ENCODE peak calls at places on chromosomes 3 and 15, in four cellular contexts. Q is left ventricle myocardium inferior, T is colonic mucosa, R is neural progenitor cell. X is an unnamed sample.

GRCh38 chr3:99686955-99687612 is 48.7 kb downstream of the COL8A1 start:
- DNase-seq in R (peak; percentile 69), T (peak; percentile 67), Q (peak; percentile 40), X (peak; percentile 54)

GRCh38 chr15:70104227-70104626 is 6.5 kb upstream of the TLE3 start:
- DNase-seq in Q (no peak), T (no peak), R (no peak), X (no peak)

GRCh38 chr3:195906865-195907729 is 1.3 kb downstream of the TNK2 start:
- DNase-seq in Q (no peak), R (no peak), T (peak; percentile 54), X (peak; percentile 75)

GRCh38 chr3:10962481-10963036 is 30.0 kb upstream of the SLC6A1 start:
- DNase-seq in T (no peak), R (no peak), Q (no peak), X (no peak)

GRCh38 chr15:98794754-98795153 is 146.4 kb downstream of the IGF1R start:
- DNase-seq in T (peak; percentile 29), Q (no peak), R (no peak), X (no peak)

GRCh38 chr15:42194502-42194901 is 13.6 kb downstream of the VPS39 start:
- DNase-seq in T (no peak), R (no peak), Q (no peak), X (peak; percentile 53)

GRCh38 chr3:127032296-127032990 is 49.5 kb downstream of the PLXNA1 start:
- DNase-seq in T (no peak), Q (no peak), R (no peak), X (no peak)

GRCh38 chr3:42301446-42302175 is 35.6 kb upstream of the CCK start:
- DNase-seq in R (no peak), T (no peak), Q (no peak), X (no peak)

GRCh38 chr15:71444866-71445590 is 329.8 kb downstream of the THSD4 start:
- DNase-seq in Q (no peak), T (no peak), R (no peak), X (no peak)

GRCh38 chr3:188749010-188749617 is 422.7 kb upstream of the TPRG1 start:
- DNase-seq in T (peak; percentile 53), R (peak; percentile 77), Q (no peak), X (no peak)

GRCh38 chr3:27900316-27900715 is 178.2 kb upstream of the EOMES start:
- DNase-seq in T (no peak), Q (no peak), R (no peak), X (no peak)

GRCh38 chr3:189570916-189571315 is 60.3 kb upstream of the TP63 start:
- DNase-seq in Q (no peak), T (no peak), R (no peak), X (no peak)

GRCh38 chr3:27728195-27729087 is 6.3 kb upstream of the EOMES start:
- DNase-seq in R (peak; percentile 91), Q (no peak), T (no peak), X (no peak)

GRCh38 chr15:23859008-23859407 is 171.9 kb upstream of the NDN start:
- DNase-seq in Q (no peak), R (no peak), T (no peak), X (no peak)

GRCh38 chr15:27767918-27768640 is 331.0 kb downstream of the OCA2 start:
- DNase-seq in Q (no peak), T (no peak), R (peak; percentile 4), X (no peak)

GRCh38 chr15:52466134-52466701 is 62.5 kb downstream of the MYO5A start:
- DNase-seq in R (peak; percentile 13), T (peak; percentile 38), Q (peak; percentile 37), X (no peak)

GRCh38 chr3:80526153-80526552 is 758.4 kb upstream of the ROBO1 start:
- DNase-seq in T (no peak), R (peak; percentile 22), Q (no peak), X (no peak)

GRCh38 chr3:179324270-179324754 is 1.5 kb downstream of the ZNF639 start:
- DNase-seq in R (peak; percentile 20), T (no peak), Q (no peak), X (no peak)

GRCh38 chr3:16050641-16051467 is 123.6 kb upstream of the GALNT15 start:
- DNase-seq in R (no peak), Q (peak; percentile 22), T (no peak), X (no peak)

GRCh38 chr3:11665331-11665730 is 21.6 kb upstream of the VGLL4 start:
- DNase-seq in R (no peak), T (no peak), Q (no peak), X (no peak)

GRCh38 chr15:65072027-65072426 is 4.2 kb upstream of the RASL12 start:
- DNase-seq in Q (peak; percentile 62), T (no peak), R (no peak), X (no peak)

GRCh38 chr15:62119224-62119925 is 45.7 kb downstream of the C2CD4B start:
- DNase-seq in Q (no peak), R (no peak), T (no peak), X (no peak)

GRCh38 chr3:114624676-114625181 is 330.9 kb downstream of the TIGIT start:
- DNase-seq in Q (peak; percentile 92), T (peak; percentile 58), R (no peak), X (peak; percentile 57)
- H3K4me3 ChIP-seq in Q (peak overlapping the region; percentile 68), T (no peak overlapping the region), R (no peak overlapping the region), X (peak overlapping the region; percentile 31)

GRCh38 chr15:40974921-40975320 is 21.6 kb downstream of the CHAC1 start:
- DNase-seq in R (no peak), T (no peak), Q (no peak), X (no peak)
- TF ChIP-seq CTCF in R (no peak), T (no peak), Q (no peak), X (no peak)

DNA sequence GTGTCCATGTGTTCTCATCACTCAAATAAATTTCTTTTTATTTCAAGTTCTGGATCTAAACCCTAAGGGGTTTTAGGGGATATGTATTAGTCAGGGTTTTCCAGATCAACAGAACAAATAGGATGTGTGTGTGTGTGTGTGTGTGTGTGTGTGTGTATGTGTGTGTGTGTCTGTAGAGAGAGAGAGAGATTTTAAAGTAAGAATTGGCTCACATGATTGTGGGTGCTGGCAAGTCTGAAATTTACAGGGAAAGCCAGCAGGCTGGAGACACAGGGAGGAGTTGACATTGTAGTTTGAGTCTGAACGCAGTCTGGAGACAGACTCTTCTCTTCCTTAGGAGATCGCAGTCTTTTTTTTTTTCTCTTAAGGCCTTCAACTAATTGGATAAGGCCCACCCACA is 428.7 kb upstream of the TBL1XR1 start:
- DNase-seq in Q (no peak), T (no peak), R (no peak), X (no peak)
- H3K9me3 ChIP-seq in Q (no peaks in the 10 kb centered on the region), T (no peaks in the 10 kb centered on the region), R (no peaks in the 10 kb centered on the region), X (no peaks in the 10 kb centered on the region)

GRCh38 chr15:83850015-83850414 is 196.1 kb downstream of the ADAMTSL3 start:
- DNase-seq in T (no peak), Q (no peak), R (peak; percentile 17), X (no peak)
- H3K4me3 ChIP-seq in T (no peak overlapping the region), Q (no peak overlapping the region), R (no peak overlapping the region), X (no peak overlapping the region)

GRCh38 chr3:63279000-63279366 is 875 bp downstream of the SYNPR start:
- DNase-seq in Q (no peak), T (no peak), R (peak; percentile 56), X (no peak)

GRCh38 chr3:63274359-63274758 is 3.7 kb upstream of the SYNPR start:
- DNase-seq in R (no peak), Q (no peak), T (no peak), X (no peak)

GRCh38 chr3:63278171-63278999 is at the start of gene SYNPR:
- DNase-seq in Q (no peak), T (no peak), R (peak; percentile 61), X (no peak)

DNA sequence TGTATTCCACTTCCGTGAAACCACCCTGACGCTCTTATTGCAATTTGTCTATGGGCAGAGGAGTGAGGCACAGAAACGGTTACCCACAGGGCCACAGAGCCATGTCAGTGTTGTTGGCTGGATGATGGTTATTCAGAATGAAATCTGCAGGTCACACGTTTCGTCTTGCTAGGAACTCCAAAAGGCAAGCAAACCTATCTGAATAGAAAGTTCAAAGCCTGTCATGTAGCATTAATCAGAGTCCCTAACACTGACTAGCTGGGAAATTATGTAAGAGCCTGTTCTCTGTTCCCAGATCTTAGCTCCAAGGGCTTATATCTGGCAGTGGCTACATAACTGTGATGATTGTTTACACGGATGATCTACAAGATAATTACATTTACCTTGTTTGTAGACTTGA is 1.3 kb downstream of the SYNPR start:
- DNase-seq in R (no peak), T (no peak), Q (no peak), X (no peak)
- TF ChIP-seq CTCF in R (no peak), T (no peak), Q (no peak), X (no peak)

DNA sequence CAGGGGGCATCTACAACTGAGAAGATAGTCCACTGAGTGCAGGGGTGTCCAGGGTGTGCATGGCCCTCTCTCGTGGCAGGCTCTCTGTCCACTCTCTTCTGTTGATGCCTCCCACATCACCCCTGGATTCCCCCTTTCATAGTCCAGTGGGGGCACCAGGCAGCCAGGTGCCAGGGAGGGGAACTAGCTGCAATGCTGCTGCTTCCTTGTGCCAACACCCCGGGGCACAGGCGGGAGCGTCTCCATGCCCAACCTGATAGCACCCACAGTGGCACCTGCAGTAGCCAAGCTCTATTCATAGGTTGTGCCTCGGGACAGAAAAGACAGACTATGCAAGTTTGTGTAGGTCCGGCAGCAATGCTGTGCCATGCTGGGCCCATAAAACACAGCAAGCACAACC is 11.7 kb downstream of the DUOX2 start:
- DNase-seq in Q (no peak), T (no peak), R (no peak), X (no peak)
- H3K9me3 ChIP-seq in Q (no peaks in the 10 kb centered on the region), T (no peaks in the 10 kb centered on the region), R (no peaks in the 10 kb centered on the region), X (no peaks in the 10 kb centered on the region)

GRCh38 chr3:169666501-169667379 is 3.2 kb upstream of the MECOM start:
- DNase-seq in Q (no peak), T (no peak), R (peak; percentile 56), X (no peak)

GRCh38 chr3:169667710-169668080 is 4.2 kb upstream of the MECOM start:
- DNase-seq in Q (no peak), R (no peak), T (no peak), X (no peak)

GRCh38 chr3:169665264-169666078 is 2.0 kb upstream of the MECOM start:
- DNase-seq in R (peak; percentile 49), Q (no peak), T (no peak), X (no peak)

GRCh38 chr3:169667380-169667671 is 3.8 kb upstream of the MECOM start:
- DNase-seq in T (no peak), Q (no peak), R (no peak), X (no peak)

DNA sequence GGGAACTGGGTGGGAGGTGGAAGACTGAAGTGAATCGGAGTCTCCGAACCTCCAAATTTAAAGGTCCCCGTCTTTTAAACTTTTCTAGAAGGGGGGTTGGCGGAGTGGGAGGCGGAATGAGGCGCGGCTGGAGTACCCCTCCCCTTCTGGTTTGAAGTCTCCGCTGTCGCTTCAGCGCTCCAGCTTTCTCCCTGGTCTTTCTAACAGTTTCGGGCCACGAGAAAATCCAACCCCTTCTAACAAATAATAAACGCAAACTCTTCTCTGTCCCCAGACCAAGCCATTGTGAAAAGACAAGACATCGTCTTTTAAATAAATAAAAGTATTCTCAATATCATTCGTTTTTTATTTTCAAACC is 2.5 kb upstream of the MECOM start:
- DNase-seq in Q (no peak), R (peak; percentile 38), T (no peak), X (no peak)
- H3K4me3 ChIP-seq in Q (no peak overlapping the region), R (peak overlapping the region; percentile 61), T (no peak overlapping the region), X (no peak overlapping the region)

GRCh38 chr15:32649336-32649735 is 7.8 kb downstream of the SCG5 start:
- DNase-seq in Q (no peak), R (peak; percentile 56), T (no peak), X (no peak)
- TF ChIP-seq CTCF in Q (no peak), R (peak; percentile 61), T (no peak), X (no peak)

X was measured in Peyer's patch.